ENCODE peak calls at places on chromosomes 3 and 15, in eight cellular contexts. Z is endodermal cell, C is IMR-90, Y is AG04450, R is neuronal stem cell, Q is uterus, U is transverse colon, P is small intestine. V is an unnamed sample.

GRCh38 chr15:64162478-64162868 is 349 bp downstream of the PPIB start:
- DNase-seq in R (peak; percentile 21), C (no peak), P (no peak), Y (no peak), Z (no peak), Q (no peak), U (no peak), V (no peak)

GRCh38 chr3:172606021-172606420 is 82.8 kb upstream of the TNFSF10 start:
- DNase-seq in Z (no peak), P (no peak), R (no peak), C (peak; percentile 63), U (no peak), Q (no peak), Y (no peak), V (no peak)

GRCh38 chr3:197186887-197187588 is 111.4 kb downstream of the DLG1 start:
- DNase-seq in Q (no peak), Y (peak; percentile 16), P (peak; percentile 60), C (peak; percentile 66), R (peak; percentile 53), U (no peak), Z (no peak), V (no peak)

GRCh38 chr3:15327941-15328340 is 4.4 kb downstream of the SH3BP5 start:
- DNase-seq in U (peak; percentile 62), C (peak; percentile 43), Z (no peak), Y (no peak), R (no peak), Q (peak; percentile 55), P (no peak), V (peak; percentile 59)

GRCh38 chr15:89002281-89002761 is 85.9 kb upstream of the ABHD2 start:
- DNase-seq in U (peak; percentile 47), Y (peak; percentile 66), R (no peak), P (no peak), Q (no peak), C (peak; percentile 90), Z (no peak), V (no peak)

GRCh38 chr15:51846463-51847230 is 17.2 kb downstream of the TMOD3 start:
- DNase-seq in P (no peak), C (peak; percentile 62), Q (no peak), Y (no peak), U (no peak), R (no peak), Z (no peak), V (no peak)

GRCh38 chr3:16978234-16978920 is 93.6 kb downstream of the PLCL2 start:
- DNase-seq in C (peak; percentile 49), U (no peak), Z (no peak), R (no peak), Q (no peak), Y (no peak), P (no peak), V (no peak)

GRCh38 chr15:40006646-40007045 is 32.3 kb downstream of the SRP14 start:
- DNase-seq in R (no peak), Y (peak; percentile 67), C (peak; percentile 85), P (no peak), Q (no peak), Z (no peak), U (no peak), V (no peak)

GRCh38 chr3:178421069-178421468 is 115.2 kb upstream of the KCNMB2 start:
- DNase-seq in R (no peak), C (no peak), Q (no peak), P (no peak), Y (no peak), U (no peak), Z (no peak), V (no peak)

GRCh38 chr3:46987485-46988401 is 8.3 kb downstream of the NBEAL2 start:
- DNase-seq in Q (peak; percentile 41), Z (peak; percentile 89), U (peak; percentile 87), R (no peak), P (peak; percentile 74), Y (no peak), C (no peak), V (no peak)

GRCh38 chr15:100372695-100373036 is 30.9 kb upstream of the ADAMTS17 start:
- DNase-seq in U (no peak), R (no peak), P (no peak), Y (no peak), C (no peak), Q (peak; percentile 50), Z (no peak), V (peak; percentile 48)

GRCh38 chr15:27545494-27546255 is 553.4 kb downstream of the OCA2 start:
- DNase-seq in U (no peak), Q (no peak), Z (no peak), Y (no peak), C (no peak), R (no peak), P (no peak), V (no peak)

GRCh38 chr3:87082806-87083440 is 92.0 kb upstream of the VGLL3 start:
- DNase-seq in Z (peak; percentile 61), P (peak; percentile 57), Q (no peak), U (no peak), C (peak; percentile 75), R (peak; percentile 43), Y (peak; percentile 30), V (no peak)

GRCh38 chr3:11390411-11391171 is 118.4 kb downstream of the ATG7 start:
- DNase-seq in C (peak; percentile 8), Y (no peak), P (peak; percentile 65), R (no peak), Z (no peak), Q (no peak), U (no peak), V (no peak)

GRCh38 chr15:82810061-82810862 is 834 bp downstream of the WHAMM start:
- DNase-seq in Z (peak; percentile 78), C (peak; percentile 50), Q (peak; percentile 23), R (peak; percentile 42), Y (no peak), U (peak; percentile 37), P (peak; percentile 50), V (no peak)

GRCh38 chr15:58380280-58380945 is 51.4 kb upstream of the LIPC start:
- DNase-seq in C (no peak), Q (no peak), Y (no peak), U (no peak), R (no peak), P (no peak), Z (no peak), V (no peak)

GRCh38 chr3:64508140-64508539 is 179.7 kb downstream of the ADAMTS9 start:
- DNase-seq in Q (no peak), Y (no peak), Z (no peak), P (no peak), C (no peak), R (no peak), U (no peak), V (no peak)

DNA sequence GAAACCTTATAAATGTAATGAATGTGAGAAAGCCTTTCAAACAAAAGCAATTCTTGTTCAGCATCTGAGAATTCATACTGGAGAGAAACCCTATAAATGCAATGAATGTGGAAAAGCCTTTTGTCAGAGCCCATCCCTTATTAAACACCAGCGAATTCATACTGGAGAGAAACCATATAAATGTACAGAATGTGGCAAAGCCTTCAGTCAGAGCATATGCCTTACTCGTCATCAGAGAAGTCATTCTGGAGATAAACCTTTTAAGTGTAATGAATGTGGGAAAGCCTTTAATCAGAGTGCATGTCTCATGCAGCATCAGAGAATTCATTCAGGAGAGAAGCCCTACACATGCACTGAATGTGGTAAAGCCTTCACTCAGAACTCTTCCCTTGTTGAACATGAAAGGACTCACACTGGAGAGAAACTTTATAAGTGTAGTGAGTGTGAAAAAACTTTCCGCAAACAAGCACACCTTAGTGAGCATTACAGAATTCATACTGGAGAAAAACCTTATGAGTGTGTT is 5.3 kb downstream of the ZNF501 start:
- DNase-seq in Y (no peak), Z (no peak), P (no peak), U (no peak), R (no peak), C (no peak), Q (no peak), V (no peak)
- H3K9me3 ChIP-seq in Y (peaks cover 46% of the 10 kb centered on the region), Z (peaks cover 81% of the 10 kb centered on the region), P (peaks cover 3% of the 10 kb centered on the region), U (peaks cover 73% of the 10 kb centered on the region), R (peaks cover 80% of the 10 kb centered on the region), C (peaks cover 62% of the 10 kb centered on the region), Q (no peaks in the 10 kb centered on the region), V (peaks cover 66% of the 10 kb centered on the region)

GRCh38 chr15:45118131-45118588 is 4.0 kb downstream of the DUOXA2 start:
- DNase-seq in Q (peak; percentile 82), Y (peak; percentile 76), U (peak; percentile 89), Z (peak; percentile 97), C (peak; percentile 88), P (peak; percentile 88), R (peak; percentile 88), V (peak; percentile 87)
- H3K4me3 ChIP-seq in Q (no peak overlapping the region), Y (no peak overlapping the region), U (no peak overlapping the region), Z (no peak overlapping the region), C (no peak overlapping the region), P (no peak overlapping the region), R (peak overlapping the region; percentile 34), V (peak overlapping the region; percentile 36)

GRCh38 chr15:57026016-57026602 is 107.7 kb downstream of the TCF12 start:
- DNase-seq in Q (no peak), R (no peak), C (peak; percentile 57), Z (no peak), P (no peak), U (no peak), Y (no peak), V (no peak)

GRCh38 chr15:57028176-57028575 is 109.7 kb downstream of the TCF12 start:
- DNase-seq in P (no peak), Y (no peak), R (no peak), C (no peak), Q (no peak), U (no peak), Z (no peak), V (no peak)

GRCh38 chr15:57027596-57027995 is 109.2 kb downstream of the TCF12 start:
- DNase-seq in P (no peak), Q (no peak), R (no peak), U (no peak), Y (no peak), C (no peak), Z (no peak), V (no peak)

GRCh38 chr15:57030011-57030410 is 111.6 kb downstream of the TCF12 start:
- DNase-seq in Z (no peak), U (no peak), Y (no peak), R (no peak), C (no peak), Q (no peak), P (no peak), V (no peak)

DNA sequence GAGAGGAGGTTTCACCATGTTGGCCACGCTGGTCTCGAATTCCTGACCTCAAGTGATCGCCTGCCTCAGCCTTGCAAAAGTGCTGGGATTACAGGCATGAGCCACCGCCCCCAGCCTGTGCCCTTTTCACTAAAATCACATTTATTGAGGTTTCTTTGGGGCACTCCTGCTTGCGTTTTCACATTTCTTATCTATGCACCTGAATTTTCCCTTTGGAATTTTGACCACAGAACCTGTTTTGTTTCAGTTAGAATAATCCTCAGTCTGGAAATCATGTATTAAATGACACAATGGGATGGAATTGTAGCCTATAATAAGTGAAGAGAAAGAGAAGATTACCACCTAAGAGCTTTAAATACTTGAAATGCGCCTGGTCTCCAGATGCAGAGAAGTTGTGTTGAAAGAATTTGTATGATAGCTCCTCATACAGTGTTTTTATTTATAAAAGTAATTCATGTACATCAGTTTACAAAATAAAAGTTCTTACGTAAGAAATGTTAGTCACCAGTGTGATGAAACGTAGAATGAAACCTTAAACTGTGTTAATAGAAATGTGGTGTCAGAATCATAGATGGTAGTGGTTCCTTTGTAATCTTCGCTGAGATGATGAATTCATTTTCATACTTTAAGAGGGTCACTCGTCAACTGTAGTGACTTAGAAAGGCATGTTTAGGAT is 107.0 kb downstream of the TCF12 start:
- DNase-seq in P (no peak), C (peak; percentile 78), U (no peak), Z (no peak), Q (no peak), Y (no peak), R (no peak), V (no peak)
- H3K27ac ChIP-seq in P (no peak overlapping the region), C (peak overlapping the region; percentile 40), U (no peak overlapping the region), Z (no peak overlapping the region), Q (no peak overlapping the region), Y (no peak overlapping the region), R (no peak overlapping the region), V (no peak overlapping the region)

GRCh38 chr3:97421565-97421964 is 343.0 kb upstream of the ARL6 start:
- DNase-seq in Y (no peak), U (no peak), R (no peak), P (no peak), Z (no peak), Q (no peak), C (no peak), V (no peak)
- H3K9me3 ChIP-seq in Y (peaks cover 11% of the 10 kb centered on the region), U (no peaks in the 10 kb centered on the region), R (no peaks in the 10 kb centered on the region), P (no peaks in the 10 kb centered on the region), Z (no peaks in the 10 kb centered on the region), Q (no peaks in the 10 kb centered on the region), C (peaks cover 3% of the 10 kb centered on the region), V (peaks cover 4% of the 10 kb centered on the region)